ENCODE peak calls at places on chromosomes 5 and 9, in six cellular contexts. One of them, this sample, is unnamed.

GRCh38 chr9:93009337-93010015 is 49.0 kb upstream of the SUSD3 start:
- DNase-seq in iris pigment epithelial cell: no peak
- DNase-seq in dorsolateral prefrontal cortex: no peak
- DNase-seq in left colon: no peak
- DNase-seq in uterus: no peak
- DNase-seq in D341Med: peak
- DNase-seq in this sample: no peak

GRCh38 chr9:8374471-8374870 is 574.9 kb upstream of the DMAC1 start:
- DNase-seq in iris pigment epithelial cell: no peak
- DNase-seq in dorsolateral prefrontal cortex: no peak
- DNase-seq in left colon: no peak
- DNase-seq in uterus: no peak
- DNase-seq in D341Med: no peak
- DNase-seq in this sample: no peak

GRCh38 chr5:93578813-93579560 is 2.0 kb downstream of the NR2F1-AS1 start:
- DNase-seq in iris pigment epithelial cell: peak
- DNase-seq in dorsolateral prefrontal cortex: no peak
- DNase-seq in left colon: no peak
- DNase-seq in uterus: peak
- DNase-seq in D341Med: no peak
- DNase-seq in this sample: peak

GRCh38 chr9:92726971-92727715 is 37.5 kb downstream of the BICD2 start:
- DNase-seq in iris pigment epithelial cell: peak
- DNase-seq in dorsolateral prefrontal cortex: no peak
- DNase-seq in left colon: peak
- DNase-seq in uterus: no peak
- DNase-seq in D341Med: peak
- DNase-seq in this sample: peak

GRCh38 chr5:139634541-139634940 is 13.6 kb upstream of the CXXC5 start:
- DNase-seq in iris pigment epithelial cell: no peak
- DNase-seq in dorsolateral prefrontal cortex: no peak
- DNase-seq in left colon: no peak
- DNase-seq in uterus: no peak
- DNase-seq in D341Med: no peak
- DNase-seq in this sample: no peak

GRCh38 chr5:78500028-78500427 is 139.6 kb downstream of the SCAMP1 start:
- DNase-seq in iris pigment epithelial cell: no peak
- DNase-seq in dorsolateral prefrontal cortex: no peak
- DNase-seq in left colon: no peak
- DNase-seq in uterus: no peak
- DNase-seq in D341Med: no peak
- DNase-seq in this sample: peak

GRCh38 chr9:35948451-35948850 is 9.5 kb downstream of the OR2S2 start:
- DNase-seq in iris pigment epithelial cell: no peak
- DNase-seq in dorsolateral prefrontal cortex: no peak
- DNase-seq in left colon: no peak
- DNase-seq in uterus: no peak
- DNase-seq in D341Med: no peak
- DNase-seq in this sample: no peak

GRCh38 chr5:64347308-64347707 is 158.5 kb upstream of the RGS7BP start:
- DNase-seq in iris pigment epithelial cell: no peak
- DNase-seq in dorsolateral prefrontal cortex: no peak
- DNase-seq in left colon: no peak
- DNase-seq in uterus: no peak
- DNase-seq in D341Med: no peak
- DNase-seq in this sample: no peak

GRCh38 chr5:130198927-130199326 is 294.7 kb downstream of the CHSY3 start:
- DNase-seq in iris pigment epithelial cell: peak
- DNase-seq in dorsolateral prefrontal cortex: no peak
- DNase-seq in left colon: no peak
- DNase-seq in uterus: no peak
- DNase-seq in D341Med: peak
- DNase-seq in this sample: peak